ENCODE peak calls at places on chromosomes 16 and 17, in four cellular contexts. I is spleen, M is colonic mucosa, B is tibial artery. Q is an unnamed sample. For H3K4me1, the result is how much of the 10 kb centered on the place peaks cover.

GRCh38 chr16:84992700-84993075 is 18.6 kb downstream of the ZDHHC7 start:
- DNase-seq in B (no peak), M (no peak), I (no peak), Q (no peak)

GRCh38 chr16:4057439-4057877 is 58.8 kb downstream of the ADCY9 start:
- DNase-seq in I (no peak), M (no peak), B (no peak), Q (no peak)

GRCh38 chr16:79653337-79654000 is 52.9 kb upstream of the MAF start:
- DNase-seq in I (no peak), B (no peak), M (peak), Q (peak)

GRCh38 chr17:11209906-11210305 is 31.1 kb upstream of the SHISA6 start:
- DNase-seq in M (no peak), I (no peak), B (no peak), Q (no peak)

GRCh38 chr17:38741853-38742421 is 6.2 kb downstream of the PCGF2 start:
- DNase-seq in B (no peak), I (peak), M (peak), Q (peak)

GRCh38 chr16:28309811-28310311 is 17.5 kb downstream of the SBK1 start:
- DNase-seq in B (no peak), M (no peak), I (peak), Q (peak)

GRCh38 chr17:79294459-79295071 is 219.9 kb downstream of the ENGASE start:
- DNase-seq in B (peak), M (peak), I (no peak), Q (no peak)

GRCh38 chr17:2362416-2362815 is 25.1 kb downstream of the SGSM2 start:
- DNase-seq in I (no peak), B (no peak), M (no peak), Q (peak)

GRCh38 chr17:71983828-71984227 is 137.0 kb upstream of the SOX9 start:
- DNase-seq in B (no peak), I (no peak), M (no peak), Q (no peak)

GRCh38 chr17:72711531-72712310 is 380.8 kb downstream of the SLC39A11 start:
- DNase-seq in I (no peak), M (no peak), B (no peak), Q (no peak)

GRCh38 chr16:2954228-2954627 is 9.8 kb upstream of the KREMEN2 start:
- DNase-seq in M (no peak), I (peak), B (no peak), Q (no peak)

GRCh38 chr17:60039096-60039495 is 39.6 kb downstream of the HEATR6 start:
- DNase-seq in B (no peak), M (no peak), I (no peak), Q (no peak)

GRCh38 chr17:78600181-78600651 is 23.0 kb upstream of the DNAH17 start:
- DNase-seq in M (no peak), I (peak), B (no peak), Q (no peak)

GRCh38 chr17:16068323-16068722 is 68.7 kb downstream of the TTC19 start:
- DNase-seq in I (no peak), B (no peak), M (no peak), Q (no peak)

GRCh38 chr16:89319883-89320716 is 102.6 kb downstream of the ZNF778 start:
- DNase-seq in B (no peak), I (peak), M (no peak), Q (peak)

GRCh38 chr17:40284085-40284713 is 3.5 kb upstream of the CDC6 start:
- DNase-seq in B (no peak), M (peak), I (no peak), Q (no peak)

DNA sequence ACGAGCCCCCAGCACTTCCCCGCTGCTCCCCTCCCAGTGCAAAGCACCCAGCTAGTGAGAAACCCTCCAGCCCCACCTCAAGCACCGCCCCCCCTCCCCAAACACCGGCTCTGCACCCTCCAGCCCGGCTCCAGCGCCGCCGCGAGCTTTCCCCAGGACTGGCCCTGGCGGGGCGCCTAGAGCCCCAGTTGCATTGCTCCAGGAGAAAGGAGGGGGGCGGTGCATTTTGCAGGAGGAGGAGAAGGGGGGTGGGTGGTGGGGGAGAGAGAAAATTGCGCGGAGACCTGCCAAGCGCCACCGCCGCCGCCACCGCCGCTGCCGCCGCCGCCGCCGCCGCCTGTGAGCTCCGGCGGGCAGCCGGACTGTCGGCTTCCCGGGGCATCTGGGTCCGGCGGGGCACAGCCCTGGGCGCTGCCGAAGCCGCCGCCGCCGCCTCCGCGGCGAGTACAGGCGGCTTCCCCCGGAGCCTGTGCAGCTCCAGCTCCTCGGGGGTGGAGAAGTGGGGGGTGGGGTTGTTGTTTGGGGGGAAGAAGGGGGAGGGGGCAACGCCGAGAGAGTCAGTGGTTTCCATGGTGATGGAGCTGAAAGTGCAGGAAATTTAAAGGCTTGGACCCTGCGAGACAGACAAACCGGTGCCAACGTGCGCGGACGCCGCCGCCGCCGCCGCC is at the start of gene NOG:
- DNase-seq in M (peak), B (peak), I (peak), Q (peak)
- H3K4me3 ChIP-seq in M (peak), B (peak), I (peak), Q (peak)

DNA sequence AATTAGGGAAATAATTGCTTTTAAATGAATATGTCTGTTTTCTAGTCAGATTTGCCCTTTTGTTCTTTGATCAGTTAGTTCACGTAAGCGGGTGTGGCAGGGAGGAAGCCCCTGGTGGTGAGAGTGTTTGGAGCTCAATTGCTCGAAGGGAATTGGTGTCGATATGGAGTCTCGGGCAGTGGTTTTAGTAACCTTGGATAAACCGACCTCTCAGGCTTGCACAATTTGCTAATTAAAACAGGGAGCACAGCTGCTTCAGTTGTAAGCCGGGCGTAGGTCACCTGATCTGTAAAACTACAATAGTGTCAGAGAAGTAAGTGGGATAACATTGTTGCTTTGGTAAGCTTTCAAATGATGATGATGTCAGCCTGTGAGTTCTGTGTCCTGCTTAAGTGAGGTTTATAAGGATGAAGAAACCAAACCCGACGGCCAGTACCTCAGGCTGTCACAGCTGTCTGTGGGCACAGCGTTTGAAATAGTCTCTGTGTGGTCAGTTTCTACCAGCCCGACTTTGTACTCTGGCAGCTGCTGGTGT is 2.9 kb downstream of the ZNF750 start:
- DNase-seq in B (peak), I (peak), M (no peak), Q (no peak)
- TF ChIP-seq CTCF in B (no peak), I (peak), M (no peak), Q (no peak)

DNA sequence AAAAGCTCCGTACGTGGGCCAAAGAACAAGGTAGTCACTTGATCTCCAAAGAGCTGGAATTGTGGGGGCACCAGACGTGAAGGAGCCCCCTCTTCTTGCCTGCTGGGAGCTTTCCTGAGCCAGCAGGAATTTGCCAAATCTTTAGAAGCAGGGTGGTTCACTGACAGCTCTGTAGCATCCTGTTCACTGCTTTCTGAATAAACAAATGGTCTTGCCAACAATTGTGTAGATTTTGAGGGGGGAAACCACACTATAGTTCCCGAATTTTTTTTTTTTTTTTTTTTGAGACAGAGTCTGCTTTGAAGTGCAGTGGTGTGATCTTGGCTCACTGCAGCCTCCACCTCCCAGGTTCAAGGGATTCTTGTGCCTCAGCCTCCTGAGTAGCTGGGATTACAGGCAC is 7.1 kb upstream of the TMIGD1 start:
- DNase-seq in B (no peak), M (no peak), I (no peak), Q (no peak)
- H3K4me1 ChIP-seq in B (under half), M (under half), I (under half), Q (half or more)

DNA sequence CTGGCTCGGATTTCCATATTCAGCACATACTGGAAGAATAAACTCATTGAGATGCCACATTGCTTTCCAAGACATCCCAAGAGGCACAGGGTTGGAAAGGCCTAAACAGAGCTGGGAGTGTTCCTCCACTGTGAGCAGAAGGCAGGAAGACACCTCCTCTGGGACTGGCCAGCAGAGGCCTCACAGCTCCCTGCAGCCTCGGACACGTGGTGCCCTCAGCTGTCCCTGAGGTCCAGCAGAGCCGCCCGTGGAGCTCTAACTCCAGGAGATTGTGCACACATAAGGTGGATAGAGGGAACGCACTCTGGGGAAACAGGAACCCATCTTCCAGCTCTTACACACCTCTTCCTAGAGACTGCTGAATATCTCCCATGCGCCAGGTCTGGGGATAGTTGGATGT is 17.3 kb downstream of the CCDC182 start:
- DNase-seq in M (no peak), B (no peak), I (no peak), Q (no peak)
- H3K4me3 ChIP-seq in M (no peak), B (no peak), I (no peak), Q (no peak)

GRCh38 chr16:54685682-54686081 is 245.0 kb upstream of the IRX5 start:
- DNase-seq in I (no peak), M (no peak), B (no peak), Q (no peak)

GRCh38 chr16:54690710-54691109 is 240.0 kb upstream of the IRX5 start:
- DNase-seq in I (no peak), M (no peak), B (no peak), Q (no peak)

GRCh38 chr16:54687043-54687655 is 243.5 kb upstream of the IRX5 start:
- DNase-seq in I (no peak), M (no peak), B (no peak), Q (no peak)

GRCh38 chr16:54688339-54688738 is 242.3 kb upstream of the IRX5 start:
- DNase-seq in B (no peak), M (no peak), I (no peak), Q (no peak)

DNA sequence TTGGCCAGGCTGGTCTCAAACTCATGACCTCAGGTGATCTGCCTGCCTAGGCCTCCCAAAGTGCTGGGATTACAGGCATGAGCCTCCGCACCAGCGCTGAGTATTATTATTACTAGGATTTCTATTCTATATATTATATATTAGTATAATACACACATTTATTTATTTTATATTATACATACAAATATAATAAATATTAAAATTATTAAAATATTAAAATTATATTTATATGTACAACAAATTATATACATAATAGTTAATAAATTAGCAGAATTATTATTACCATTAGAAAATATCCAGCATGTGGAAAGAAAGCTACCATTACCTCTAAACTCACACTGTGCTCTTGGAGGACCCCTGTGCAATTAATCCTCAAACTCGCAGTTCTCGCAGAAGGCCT is 241.6 kb upstream of the IRX5 start:
- DNase-seq in M (no peak), B (no peak), I (no peak), Q (no peak)
- TF ChIP-seq CTCF in M (no peak), B (no peak), I (no peak), Q (no peak)

GRCh38 chr17:17462048-17462824 is 14.6 kb upstream of the MED9 start:
- DNase-seq in B (no peak), I (no peak), M (no peak), Q (no peak)
- H3K4me1 ChIP-seq in B (under half), I (under half), M (under half), Q (under half)

GRCh38 chr17:935485-935884 is 44.1 kb downstream of the NXN start:
- DNase-seq in B (no peak), M (no peak), I (no peak), Q (peak)

GRCh38 chr17:930258-930657 is 49.3 kb downstream of the NXN start:
- DNase-seq in B (no peak), I (no peak), M (no peak), Q (peak)

GRCh38 chr17:927611-928461 is 51.7 kb downstream of the NXN start:
- DNase-seq in M (no peak), B (no peak), I (no peak), Q (peak)

GRCh38 chr17:929547-929946 is 50.0 kb downstream of the NXN start:
- DNase-seq in M (no peak), I (no peak), B (no peak), Q (peak)

DNA sequence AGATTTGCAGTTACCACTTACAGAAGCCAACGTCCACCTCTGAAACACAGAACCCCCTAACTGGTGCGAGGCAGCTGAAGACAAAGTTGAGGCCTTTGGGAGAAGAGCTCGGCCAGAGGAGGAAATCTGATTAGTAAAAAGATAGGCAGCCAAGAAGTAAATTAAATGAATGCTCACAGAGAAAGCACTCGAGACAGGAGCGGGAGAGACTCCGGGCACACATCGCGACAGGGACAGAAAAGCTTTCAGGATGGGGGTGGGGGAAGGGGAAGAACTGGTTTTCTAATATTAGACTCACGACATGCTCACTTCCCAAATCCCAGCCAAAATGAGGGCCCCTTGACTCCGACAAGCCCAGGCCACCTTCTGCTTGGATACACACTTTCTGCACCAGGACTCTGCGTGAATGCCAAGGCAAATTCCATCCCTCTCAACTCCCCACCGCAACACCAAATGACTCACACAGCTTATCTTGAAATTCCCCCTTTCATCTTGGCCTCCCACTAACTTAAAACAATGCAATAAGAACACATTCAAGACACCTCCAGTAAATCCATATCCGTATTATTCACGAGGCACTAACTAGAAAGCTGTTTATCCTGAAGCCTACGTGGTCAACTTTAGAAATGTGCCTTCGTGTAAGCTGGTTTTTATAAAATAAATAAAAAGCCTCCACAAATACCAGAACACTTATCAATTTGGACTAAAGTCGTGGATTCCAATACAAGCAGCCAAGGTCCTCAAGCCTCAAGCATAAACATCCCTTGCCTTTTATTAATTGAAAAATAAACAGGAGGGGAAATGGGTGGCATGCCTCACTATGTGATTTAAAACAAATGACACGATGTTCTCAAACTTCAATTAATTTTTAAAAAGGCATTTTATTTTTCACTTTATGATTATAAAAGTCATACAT is 46.1 kb downstream of the NXN start:
- DNase-seq in B (no peak), M (no peak), I (no peak), Q (peak)
- H3K4me3 ChIP-seq in B (no peak), M (no peak), I (no peak), Q (no peak)

GRCh38 chr16:72406390-72406789 is 234.4 kb upstream of the PMFBP1 start:
- DNase-seq in M (no peak), I (no peak), B (no peak), Q (no peak)

GRCh38 chr16:72404299-72404698 is 232.3 kb upstream of the PMFBP1 start:
- DNase-seq in B (no peak), I (no peak), M (no peak), Q (no peak)

GRCh38 chr16:72401079-72401361 is 229.1 kb upstream of the PMFBP1 start:
- DNase-seq in B (no peak), M (no peak), I (no peak), Q (no peak)

GRCh38 chr16:72399811-72400210 is 227.9 kb upstream of the PMFBP1 start:
- DNase-seq in B (no peak), M (no peak), I (no peak), Q (no peak)

GRCh38 chr16:72400257-72401078 is 228.5 kb upstream of the PMFBP1 start:
- DNase-seq in I (no peak), M (peak), B (peak), Q (no peak)
- TF ChIP-seq CTCF in I (peak), M (peak), B (peak), Q (peak)